ENCODE peak calls at places on chromosome 13, in four cellular contexts. One of them, this sample, is unnamed.

GRCh38 chr13:49627831-49628652 is at the start of gene ARL11:
- DNase-seq in Peyer's patch: peak
- DNase-seq in RWPE1: peak
- DNase-seq in astrocyte of the spinal cord: no peak
- DNase-seq in this sample: no peak

GRCh38 chr13:109036091-109036490 is 406.7 kb downstream of the MYO16 start:
- DNase-seq in Peyer's patch: no peak
- DNase-seq in RWPE1: no peak
- DNase-seq in astrocyte of the spinal cord: peak
- DNase-seq in this sample: no peak

GRCh38 chr13:41059466-41059865 is 1.8 kb upstream of the WBP4 start:
- DNase-seq in Peyer's patch: no peak
- DNase-seq in RWPE1: no peak
- DNase-seq in astrocyte of the spinal cord: peak
- DNase-seq in this sample: peak

GRCh38 chr13:59728896-59729545 is 434.7 kb downstream of the DIAPH3 start:
- DNase-seq in Peyer's patch: no peak
- DNase-seq in RWPE1: no peak
- DNase-seq in astrocyte of the spinal cord: no peak
- DNase-seq in this sample: no peak

GRCh38 chr13:39016789-39017188 is 21.1 kb downstream of the PROSER1 start:
- DNase-seq in Peyer's patch: no peak
- DNase-seq in RWPE1: peak
- DNase-seq in astrocyte of the spinal cord: peak
- DNase-seq in this sample: peak

GRCh38 chr13:98372886-98373285 is 195.8 kb upstream of the RNF113B start:
- DNase-seq in Peyer's patch: no peak
- DNase-seq in RWPE1: no peak
- DNase-seq in astrocyte of the spinal cord: peak
- DNase-seq in this sample: peak

GRCh38 chr13:98103942-98104880 is 38.7 kb upstream of the FARP1 start:
- DNase-seq in Peyer's patch: no peak
- DNase-seq in RWPE1: peak
- DNase-seq in astrocyte of the spinal cord: no peak
- DNase-seq in this sample: peak

GRCh38 chr13:74101436-74101835 is 32.8 kb downstream of the KLF12 start:
- DNase-seq in Peyer's patch: no peak
- DNase-seq in RWPE1: no peak
- DNase-seq in astrocyte of the spinal cord: no peak
- DNase-seq in this sample: no peak

GRCh38 chr13:112194167-112194530 is 127.2 kb downstream of the SOX1 start:
- DNase-seq in Peyer's patch: no peak
- DNase-seq in RWPE1: no peak
- DNase-seq in astrocyte of the spinal cord: no peak
- DNase-seq in this sample: no peak

GRCh38 chr13:81051873-81052272 is 710.9 kb upstream of the SPRY2 start:
- DNase-seq in Peyer's patch: no peak
- DNase-seq in RWPE1: no peak
- DNase-seq in astrocyte of the spinal cord: no peak
- DNase-seq in this sample: no peak

GRCh38 chr13:66665991-66666390 is 564.1 kb downstream of the PCDH9 start:
- DNase-seq in Peyer's patch: no peak
- DNase-seq in RWPE1: no peak
- DNase-seq in astrocyte of the spinal cord: peak
- DNase-seq in this sample: peak

DNA sequence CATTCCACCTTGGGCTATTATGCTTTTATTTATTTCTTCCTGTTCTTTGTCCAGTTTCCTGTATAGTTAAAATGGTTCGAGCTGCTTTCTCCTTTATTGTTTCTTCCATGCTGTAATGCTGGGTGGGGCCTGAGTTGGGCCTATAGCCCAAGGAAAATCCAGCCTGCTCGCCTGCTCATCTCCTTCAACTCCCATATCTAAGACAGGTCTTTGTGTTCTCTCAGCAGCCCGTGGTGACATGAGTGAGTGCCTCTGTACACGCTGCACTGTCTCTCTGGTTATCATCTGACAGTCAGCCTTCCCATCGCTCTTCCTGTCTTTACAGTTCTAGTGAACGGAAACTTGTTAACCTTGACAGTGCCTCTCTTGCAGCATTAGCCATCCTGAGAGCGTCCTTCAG is 221.9 kb upstream of the SLC10A2 start:
- DNase-seq in Peyer's patch: no peak
- DNase-seq in RWPE1: no peak
- DNase-seq in astrocyte of the spinal cord: no peak
- DNase-seq in this sample: no peak
- TF ChIP-seq CTCF in Peyer's patch: no peak
- TF ChIP-seq CTCF in RWPE1: no peak
- TF ChIP-seq CTCF in astrocyte of the spinal cord: no peak
- TF ChIP-seq CTCF in this sample: no peak

GRCh38 chr13:30149248-30149647 is 158.1 kb downstream of the KATNAL1 start:
- DNase-seq in Peyer's patch: no peak
- DNase-seq in RWPE1: no peak
- DNase-seq in astrocyte of the spinal cord: no peak
- DNase-seq in this sample: no peak

GRCh38 chr13:30145709-30146367 is 161.5 kb downstream of the KATNAL1 start:
- DNase-seq in Peyer's patch: no peak
- DNase-seq in RWPE1: no peak
- DNase-seq in astrocyte of the spinal cord: no peak
- DNase-seq in this sample: no peak

GRCh38 chr13:30148791-30149190 is 158.6 kb downstream of the KATNAL1 start:
- DNase-seq in Peyer's patch: no peak
- DNase-seq in RWPE1: no peak
- DNase-seq in astrocyte of the spinal cord: no peak
- DNase-seq in this sample: no peak

GRCh38 chr13:30148171-30148754 is 159.1 kb downstream of the KATNAL1 start:
- DNase-seq in Peyer's patch: peak
- DNase-seq in RWPE1: no peak
- DNase-seq in astrocyte of the spinal cord: no peak
- DNase-seq in this sample: no peak

DNA sequence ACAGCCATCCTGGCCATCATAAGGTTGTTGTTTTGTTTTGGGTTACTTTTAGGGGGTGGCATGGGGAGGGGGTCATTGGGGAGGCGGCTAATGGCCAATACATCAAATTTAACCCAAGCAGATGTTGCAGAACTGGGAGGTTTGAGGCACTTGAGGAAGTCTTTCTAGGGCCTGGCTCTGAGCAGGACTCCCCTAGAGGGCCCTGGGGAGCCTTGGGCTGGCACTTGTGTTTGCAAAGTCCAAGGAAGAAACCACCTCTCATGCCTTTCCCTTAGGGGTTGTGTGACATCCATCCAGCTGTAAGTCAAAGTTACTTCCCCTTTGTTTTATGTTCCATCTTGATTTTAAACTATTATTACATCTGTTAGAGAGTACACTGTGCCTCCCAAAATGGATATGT is 160.0 kb downstream of the KATNAL1 start:
- DNase-seq in Peyer's patch: no peak
- DNase-seq in RWPE1: no peak
- DNase-seq in astrocyte of the spinal cord: no peak
- DNase-seq in this sample: no peak
- TF ChIP-seq CTCF in Peyer's patch: no peak
- TF ChIP-seq CTCF in RWPE1: no peak
- TF ChIP-seq CTCF in astrocyte of the spinal cord: no peak
- TF ChIP-seq CTCF in this sample: no peak

GRCh38 chr13:33285420-33286124 is at the start of gene STARD13:
- DNase-seq in Peyer's patch: peak
- DNase-seq in RWPE1: peak
- DNase-seq in astrocyte of the spinal cord: peak
- DNase-seq in this sample: peak
- TF ChIP-seq CTCF in Peyer's patch: no peak
- TF ChIP-seq CTCF in RWPE1: peak
- TF ChIP-seq CTCF in astrocyte of the spinal cord: peak
- TF ChIP-seq CTCF in this sample: peak

GRCh38 chr13:46553886-46554855 is 1.2 kb downstream of the LRCH1 start:
- DNase-seq in Peyer's patch: peak
- DNase-seq in RWPE1: peak
- DNase-seq in astrocyte of the spinal cord: peak
- DNase-seq in this sample: peak
- TF ChIP-seq CTCF in Peyer's patch: peak
- TF ChIP-seq CTCF in RWPE1: no peak
- TF ChIP-seq CTCF in astrocyte of the spinal cord: peak
- TF ChIP-seq CTCF in this sample: no peak

GRCh38 chr13:47959468-47960088 is 41.5 kb downstream of the SUCLA2 start:
- DNase-seq in Peyer's patch: no peak
- DNase-seq in RWPE1: no peak
- DNase-seq in astrocyte of the spinal cord: no peak
- DNase-seq in this sample: no peak

GRCh38 chr13:47962237-47962636 is 38.8 kb downstream of the SUCLA2 start:
- DNase-seq in Peyer's patch: no peak
- DNase-seq in RWPE1: no peak
- DNase-seq in astrocyte of the spinal cord: no peak
- DNase-seq in this sample: no peak

GRCh38 chr13:47964863-47965262 is 36.2 kb downstream of the SUCLA2 start:
- DNase-seq in Peyer's patch: no peak
- DNase-seq in RWPE1: no peak
- DNase-seq in astrocyte of the spinal cord: no peak
- DNase-seq in this sample: peak
- TF ChIP-seq CTCF in Peyer's patch: no peak
- TF ChIP-seq CTCF in RWPE1: no peak
- TF ChIP-seq CTCF in astrocyte of the spinal cord: peak
- TF ChIP-seq CTCF in this sample: peak

GRCh38 chr13:42804244-42804868 is 23.0 kb downstream of the FAM216B start:
- DNase-seq in Peyer's patch: no peak
- DNase-seq in RWPE1: no peak
- DNase-seq in astrocyte of the spinal cord: no peak
- DNase-seq in this sample: no peak
- TF ChIP-seq CTCF in Peyer's patch: no peak
- TF ChIP-seq CTCF in RWPE1: no peak
- TF ChIP-seq CTCF in astrocyte of the spinal cord: no peak
- TF ChIP-seq CTCF in this sample: no peak

GRCh38 chr13:25225970-25226369 is 53.9 kb upstream of the AMER2 start:
- DNase-seq in Peyer's patch: no peak
- DNase-seq in RWPE1: no peak
- DNase-seq in astrocyte of the spinal cord: no peak
- DNase-seq in this sample: no peak
- TF ChIP-seq CTCF in Peyer's patch: no peak
- TF ChIP-seq CTCF in RWPE1: no peak
- TF ChIP-seq CTCF in astrocyte of the spinal cord: no peak
- TF ChIP-seq CTCF in this sample: no peak

GRCh38 chr13:51849145-51850101 is 4.4 kb upstream of the TMEM272 start:
- DNase-seq in Peyer's patch: no peak
- DNase-seq in RWPE1: no peak
- DNase-seq in astrocyte of the spinal cord: peak
- DNase-seq in this sample: peak
- TF ChIP-seq CTCF in Peyer's patch: no peak
- TF ChIP-seq CTCF in RWPE1: peak
- TF ChIP-seq CTCF in astrocyte of the spinal cord: peak
- TF ChIP-seq CTCF in this sample: peak

GRCh38 chr13:102484329-102484728 is 82.5 kb upstream of the FGF14 start:
- DNase-seq in Peyer's patch: no peak
- DNase-seq in RWPE1: peak
- DNase-seq in astrocyte of the spinal cord: peak
- DNase-seq in this sample: peak
- TF ChIP-seq CTCF in Peyer's patch: no peak
- TF ChIP-seq CTCF in RWPE1: no peak
- TF ChIP-seq CTCF in astrocyte of the spinal cord: no peak
- TF ChIP-seq CTCF in this sample: no peak

This sample was measured in foreskin fibroblast.